ENCODE peak calls at places on chromosomes 13 and 19, in ten cellular contexts. T is HL-60, F is mammary epithelial cell, B is GM12865, D is dorsolateral prefrontal cortex, J is LNCaP clone FGC, I is psoas muscle, X is AG04450, N is choroid plexus epithelial cell, W is neural progenitor cell. G is an unnamed sample.

GRCh38 chr19:6274756-6275155 is 5.0 kb downstream of the MLLT1 start:
- DNase-seq in T (no peak), F (no peak), B (no peak), D (no peak), J (no peak), I (peak), X (no peak), N (no peak), W (no peak), G (no peak)

GRCh38 chr13:98480915-98481510 is 95.9 kb downstream of the STK24 start:
- DNase-seq in T (no peak), F (no peak), B (peak), D (no peak), J (no peak), I (no peak), X (no peak), N (peak), W (no peak), G (no peak)

GRCh38 chr13:91236182-91236581 is 111.3 kb upstream of the MIR17HG start:
- DNase-seq in T (no peak), F (no peak), B (no peak), D (no peak), J (no peak), I (no peak), X (no peak), N (no peak), W (no peak), G (no peak)

GRCh38 chr13:51645154-51645650 is 60.9 kb downstream of the WDFY2 start:
- DNase-seq in T (peak), F (peak), B (peak), D (no peak), J (no peak), I (no peak), X (no peak), N (peak), W (no peak), G (peak)

GRCh38 chr13:53004605-53005004 is 24.0 kb upstream of the OLFM4 start:
- DNase-seq in T (no peak), F (no peak), B (no peak), D (no peak), J (no peak), I (no peak), X (no peak), N (no peak), W (peak), G (no peak)

GRCh38 chr13:105979131-105979530 is 556.3 kb downstream of the EFNB2 start:
- DNase-seq in T (no peak), F (peak), B (no peak), D (no peak), J (no peak), I (no peak), X (no peak), N (no peak), W (no peak), G (no peak)

GRCh38 chr19:10158071-10158470 is 36.7 kb downstream of the DNMT1 start:
- DNase-seq in T (no peak), F (no peak), B (no peak), D (no peak), J (no peak), I (no peak), X (no peak), N (no peak), W (no peak), G (no peak)

GRCh38 chr19:44615529-44616247 is 2.3 kb downstream of the IGSF23 start:
- DNase-seq in T (peak), F (no peak), B (no peak), D (no peak), J (no peak), I (no peak), X (no peak), N (no peak), W (no peak), G (no peak)

GRCh38 chr19:44111910-44112463 is 1.2 kb upstream of the ZNF225 start:
- DNase-seq in T (peak), F (peak), B (peak), D (no peak), J (peak), I (no peak), X (peak), N (peak), W (peak), G (no peak)

GRCh38 chr13:95676100-95676774 is 702 bp upstream of the DNAJC3 start:
- DNase-seq in T (peak), F (peak), B (peak), D (no peak), J (no peak), I (no peak), X (no peak), N (peak), W (no peak), G (peak)

GRCh38 chr13:25371608-25372274 is at the start of gene ATP8A2:
- DNase-seq in T (no peak), F (no peak), B (no peak), D (peak), J (no peak), I (no peak), X (no peak), N (no peak), W (peak), G (no peak)

GRCh38 chr13:21717817-21718216 is 46.9 kb downstream of the FGF9 start:
- DNase-seq in T (no peak), F (peak), B (no peak), D (no peak), J (no peak), I (no peak), X (no peak), N (no peak), W (peak), G (no peak)

GRCh38 chr13:83825676-83826075 is 56.6 kb downstream of the SLITRK1 start:
- DNase-seq in T (no peak), F (no peak), B (no peak), D (no peak), J (no peak), I (no peak), X (no peak), N (no peak), W (no peak), G (no peak)

GRCh38 chr13:43493496-43494000 is 293.2 kb downstream of the ENOX1 start:
- DNase-seq in T (no peak), F (no peak), B (no peak), D (no peak), J (no peak), I (no peak), X (no peak), N (no peak), W (no peak), G (no peak)

GRCh38 chr19:9903341-9903740 is 33.0 kb downstream of the OLFM2 start:
- DNase-seq in T (no peak), F (no peak), B (no peak), D (no peak), J (no peak), I (no peak), X (no peak), N (no peak), W (no peak), G (no peak)

GRCh38 chr19:17347361-17347760 is 10.0 kb downstream of the GTPBP3 start:
- DNase-seq in T (no peak), F (no peak), B (no peak), D (no peak), J (no peak), I (peak), X (no peak), N (peak), W (no peak), G (no peak)

GRCh38 chr13:30846311-30846710 is 59.8 kb upstream of the MEDAG start:
- DNase-seq in T (no peak), F (peak), B (no peak), D (no peak), J (no peak), I (no peak), X (no peak), N (peak), W (no peak), G (no peak)

GRCh38 chr19:53132231-53132991 is at the start of gene ZNF415:
- DNase-seq in T (peak), F (peak), B (no peak), D (peak), J (peak), I (peak), X (peak), N (peak), W (peak), G (peak)

GRCh38 chr13:95023405-95023804 is 277.8 kb downstream of the ABCC4 start:
- DNase-seq in T (no peak), F (peak), B (no peak), D (no peak), J (no peak), I (no peak), X (no peak), N (no peak), W (no peak), G (no peak)

GRCh38 chr19:18478545-18479311 is 40.8 kb upstream of the ISYNA1 start:
- DNase-seq in T (peak), F (peak), B (peak), D (peak), J (no peak), I (peak), X (peak), N (peak), W (no peak), G (no peak)

GRCh38 chr19:58002384-58003152 is at the start of gene ZNF606:
- DNase-seq in T (peak), F (peak), B (peak), D (peak), J (peak), I (peak), X (peak), N (peak), W (peak), G (peak)

GRCh38 chr13:97445504-97446187 is 11.7 kb downstream of the RAP2A start:
- DNase-seq in T (no peak), F (no peak), B (no peak), D (no peak), J (no peak), I (no peak), X (no peak), N (no peak), W (no peak), G (no peak)

GRCh38 chr19:31364956-31365355 is 15.7 kb upstream of the TSHZ3 start:
- DNase-seq in T (no peak), F (no peak), B (no peak), D (no peak), J (no peak), I (no peak), X (no peak), N (no peak), W (no peak), G (no peak)

GRCh38 chr19:55419089-55419488 is 11.5 kb upstream of the UBE2S start:
- DNase-seq in T (no peak), F (no peak), B (no peak), D (no peak), J (no peak), I (no peak), X (no peak), N (no peak), W (no peak), G (no peak)

GRCh38 chr19:57056972-57057371 is 62.8 kb upstream of the USP29 start:
- DNase-seq in T (no peak), F (no peak), B (no peak), D (no peak), J (no peak), I (peak), X (peak), N (peak), W (no peak), G (no peak)

GRCh38 chr19:16920816-16921529 is 32.2 kb downstream of the F2RL3 start:
- DNase-seq in T (no peak), F (peak), B (no peak), D (no peak), J (no peak), I (peak), X (peak), N (peak), W (no peak), G (no peak)

GRCh38 chr19:34575206-34575605 is 93.6 kb downstream of the WTIP start:
- DNase-seq in T (no peak), F (no peak), B (no peak), D (no peak), J (no peak), I (no peak), X (no peak), N (no peak), W (no peak), G (no peak)

GRCh38 chr13:87498681-87499080 is 172.5 kb upstream of the SLITRK5 start:
- DNase-seq in T (no peak), F (peak), B (peak), D (no peak), J (no peak), I (no peak), X (no peak), N (peak), W (peak), G (no peak)

GRCh38 chr13:27339299-27339698 is 68.7 kb downstream of the RASL11A start:
- DNase-seq in T (peak), F (peak), B (peak), D (no peak), J (no peak), I (no peak), X (no peak), N (peak), W (peak), G (peak)

GRCh38 chr19:3585301-3586123 is at the start of gene GIPC3:
- DNase-seq in T (no peak), F (no peak), B (no peak), D (no peak), J (no peak), I (no peak), X (no peak), N (no peak), W (no peak), G (no peak)

GRCh38 chr19:50420808-50421207 is 2.1 kb downstream of the SPIB start:
- DNase-seq in T (no peak), F (no peak), B (no peak), D (no peak), J (no peak), I (no peak), X (no peak), N (no peak), W (no peak), G (no peak)
- H3K4me3 ChIP-seq in T (no peak), F (no peak), B (peak), D (no peak), J (no peak), I (no peak), X (no peak), N (no peak), W (no peak), G (no peak)

DNA sequence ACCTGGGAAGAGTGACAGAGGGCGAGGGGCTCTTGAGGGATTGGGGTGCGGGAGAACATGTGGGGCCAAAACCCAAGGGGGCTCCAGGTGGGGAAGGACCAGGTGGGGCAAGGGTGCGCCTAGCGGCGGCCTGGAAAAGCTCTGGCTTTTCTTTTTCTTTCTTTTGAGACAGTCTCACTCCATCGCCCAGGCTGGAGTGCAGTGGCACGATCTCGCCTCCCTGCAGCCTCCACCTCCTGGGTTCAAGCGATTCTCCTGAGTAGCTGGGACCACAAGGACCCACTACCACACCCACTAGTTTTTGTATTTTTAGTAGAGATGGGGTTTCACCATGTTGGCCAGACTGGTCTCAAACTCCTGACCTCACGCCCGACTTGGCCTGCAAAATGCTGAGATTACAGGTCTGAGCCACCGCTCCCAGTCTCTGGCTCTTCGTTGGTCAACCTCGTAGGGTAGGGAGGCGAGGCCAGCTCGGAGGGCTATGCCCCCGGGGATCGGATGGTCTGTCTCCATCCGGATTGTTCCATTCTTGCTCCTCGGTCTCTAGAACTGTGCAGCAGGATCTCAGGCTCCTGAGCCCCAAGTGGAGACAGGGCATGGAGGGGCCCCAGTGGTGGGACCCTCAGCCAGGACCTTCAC is 3.7 kb downstream of the GADD45B start:
- DNase-seq in T (no peak), F (no peak), B (no peak), D (no peak), J (no peak), I (no peak), X (no peak), N (no peak), W (no peak), G (no peak)
- TF ChIP-seq CTCF in T (no peak), F (peak), B (peak), D (no peak), J (no peak), I (no peak), X (no peak), N (peak), W (peak), G (no peak)

GRCh38 chr13:112617754-112618375 is 29.9 kb upstream of the TUBGCP3 start:
- DNase-seq in T (no peak), F (no peak), B (no peak), D (no peak), J (no peak), I (no peak), X (no peak), N (no peak), W (no peak), G (no peak)

GRCh38 chr13:112615391-112615790 is 27.4 kb upstream of the TUBGCP3 start:
- DNase-seq in T (no peak), F (peak), B (no peak), D (no peak), J (no peak), I (no peak), X (no peak), N (no peak), W (no peak), G (no peak)

GRCh38 chr13:112618501-112618900 is 30.5 kb upstream of the TUBGCP3 start:
- DNase-seq in T (no peak), F (no peak), B (no peak), D (no peak), J (no peak), I (no peak), X (no peak), N (no peak), W (no peak), G (no peak)

GRCh38 chr13:112616586-112617381 is 28.8 kb upstream of the TUBGCP3 start:
- DNase-seq in T (peak), F (peak), B (peak), D (no peak), J (no peak), I (no peak), X (no peak), N (peak), W (peak), G (no peak)

DNA sequence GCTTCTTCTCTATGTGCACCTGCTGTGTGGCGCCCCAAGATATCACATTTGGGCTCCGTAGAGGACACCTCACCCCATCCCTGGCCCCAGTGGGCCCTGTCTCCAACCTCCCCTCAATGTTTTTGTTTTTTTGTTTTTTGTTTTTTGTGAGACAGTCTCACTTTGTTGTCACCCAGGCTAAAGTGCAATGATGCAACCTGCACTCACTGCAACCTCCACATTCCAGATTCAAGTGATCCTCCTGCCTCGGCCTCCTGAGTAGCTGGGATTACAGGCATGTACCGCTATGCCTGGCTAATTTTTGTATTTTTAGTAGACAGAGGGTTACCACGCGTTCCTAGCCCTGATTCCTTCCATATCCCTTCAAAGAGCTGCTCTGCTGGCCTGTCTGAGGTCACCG is 26.9 kb upstream of the TUBGCP3 start:
- DNase-seq in T (no peak), F (no peak), B (no peak), D (no peak), J (no peak), I (no peak), X (no peak), N (no peak), W (no peak), G (no peak)
- H3K4me3 ChIP-seq in T (no peak), F (no peak), B (no peak), D (no peak), J (no peak), I (no peak), X (no peak), N (no peak), W (no peak), G (no peak)

GRCh38 chr19:15087182-15087581 is 5.2 kb downstream of the OR1I1 start:
- DNase-seq in T (no peak), F (no peak), B (no peak), D (no peak), J (no peak), I (no peak), X (no peak), N (no peak), W (no peak), G (no peak)

GRCh38 chr19:15096223-15096622 is 11.0 kb upstream of the SYDE1 start:
- DNase-seq in T (no peak), F (no peak), B (no peak), D (no peak), J (no peak), I (no peak), X (no peak), N (no peak), W (no peak), G (no peak)

GRCh38 chr19:15093001-15093400 is 11.0 kb downstream of the OR1I1 start:
- DNase-seq in T (no peak), F (no peak), B (no peak), D (no peak), J (no peak), I (no peak), X (no peak), N (no peak), W (no peak), G (no peak)

GRCh38 chr19:15091918-15092753 is 10.1 kb downstream of the OR1I1 start:
- DNase-seq in T (peak), F (peak), B (peak), D (no peak), J (peak), I (no peak), X (peak), N (peak), W (peak), G (peak)
- TF ChIP-seq CTCF in T (peak), F (peak), B (peak), D (peak), J (peak), I (peak), X (peak), N (peak), W (peak), G (peak)

GRCh38 chr19:49716154-49716553 is 25.2 kb downstream of the CPT1C start:
- DNase-seq in T (peak), F (no peak), B (no peak), D (no peak), J (no peak), I (no peak), X (no peak), N (no peak), W (no peak), G (no peak)

GRCh38 chr19:49710372-49710951 is 19.5 kb downstream of the CPT1C start:
- DNase-seq in T (no peak), F (no peak), B (no peak), D (no peak), J (no peak), I (no peak), X (no peak), N (peak), W (no peak), G (no peak)

GRCh38 chr19:49713236-49713845 is 22.4 kb downstream of the CPT1C start:
- DNase-seq in T (no peak), F (no peak), B (no peak), D (no peak), J (peak), I (no peak), X (no peak), N (no peak), W (no peak), G (no peak)

GRCh38 chr19:49712397-49712859 is 21.5 kb downstream of the CPT1C start:
- DNase-seq in T (no peak), F (no peak), B (peak), D (no peak), J (no peak), I (no peak), X (no peak), N (peak), W (peak), G (no peak)
- H3K4me3 ChIP-seq in T (no peak), F (no peak), B (no peak), D (no peak), J (no peak), I (no peak), X (no peak), N (no peak), W (no peak), G (no peak)